ENCODE peak calls at places on chromosomes 7 and 10, in eight cellular contexts. One of them, this sample, is unnamed.

GRCh38 chr7:133871757-133872156 is 255.4 kb upstream of the LRGUK start:
- DNase-seq in GM12865: no peak
- DNase-seq in OCI-LY7: no peak
- DNase-seq in fibroblast of pulmonary artery: no peak
- DNase-seq in upper lobe of left lung: no peak
- DNase-seq in astrocyte: no peak
- DNase-seq in GM23338: no peak
- DNase-seq in heart right ventricle: no peak
- DNase-seq in this sample: no peak

GRCh38 chr7:6163402-6163801 is 109.0 kb downstream of the CYTH3 start:
- DNase-seq in GM12865: no peak
- DNase-seq in OCI-LY7: no peak
- DNase-seq in fibroblast of pulmonary artery: no peak
- DNase-seq in upper lobe of left lung: peak; percentile 60
- DNase-seq in astrocyte: no peak
- DNase-seq in GM23338: no peak
- DNase-seq in heart right ventricle: no peak
- DNase-seq in this sample: no peak

GRCh38 chr10:3766046-3766761 is 18.8 kb downstream of the KLF6 start:
- DNase-seq in GM12865: no peak
- DNase-seq in OCI-LY7: no peak
- DNase-seq in fibroblast of pulmonary artery: no peak
- DNase-seq in upper lobe of left lung: no peak
- DNase-seq in astrocyte: no peak
- DNase-seq in GM23338: no peak
- DNase-seq in heart right ventricle: no peak
- DNase-seq in this sample: no peak

GRCh38 chr7:157518514-157519175 is 181.8 kb downstream of the DNAJB6 start:
- DNase-seq in GM12865: no peak
- DNase-seq in OCI-LY7: no peak
- DNase-seq in fibroblast of pulmonary artery: no peak
- DNase-seq in upper lobe of left lung: no peak
- DNase-seq in astrocyte: no peak
- DNase-seq in GM23338: no peak
- DNase-seq in heart right ventricle: no peak
- DNase-seq in this sample: peak; percentile 3

GRCh38 chr7:112097524-112097923 is 108.7 kb downstream of the DOCK4 start:
- DNase-seq in GM12865: no peak
- DNase-seq in OCI-LY7: no peak
- DNase-seq in fibroblast of pulmonary artery: no peak
- DNase-seq in upper lobe of left lung: no peak
- DNase-seq in astrocyte: no peak
- DNase-seq in GM23338: no peak
- DNase-seq in heart right ventricle: no peak
- DNase-seq in this sample: no peak

GRCh38 chr7:16471933-16472332 is 6.4 kb upstream of the SOSTDC1 start:
- DNase-seq in GM12865: no peak
- DNase-seq in OCI-LY7: no peak
- DNase-seq in fibroblast of pulmonary artery: no peak
- DNase-seq in upper lobe of left lung: no peak
- DNase-seq in astrocyte: no peak
- DNase-seq in GM23338: no peak
- DNase-seq in heart right ventricle: no peak
- DNase-seq in this sample: no peak

GRCh38 chr10:70367195-70367796 is 15.1 kb downstream of the LRRC20 start:
- DNase-seq in GM12865: no peak
- DNase-seq in OCI-LY7: no peak
- DNase-seq in fibroblast of pulmonary artery: peak; percentile 22
- DNase-seq in upper lobe of left lung: no peak
- DNase-seq in astrocyte: peak; percentile 80
- DNase-seq in GM23338: no peak
- DNase-seq in heart right ventricle: no peak
- DNase-seq in this sample: no peak

GRCh38 chr10:87761892-87762291 is 56.1 kb downstream of the ATAD1 start:
- DNase-seq in GM12865: peak; percentile 57
- DNase-seq in OCI-LY7: no peak
- DNase-seq in fibroblast of pulmonary artery: peak; percentile 67
- DNase-seq in upper lobe of left lung: no peak
- DNase-seq in astrocyte: peak; percentile 73
- DNase-seq in GM23338: no peak
- DNase-seq in heart right ventricle: no peak
- DNase-seq in this sample: no peak

GRCh38 chr10:34113504-34114225 is 701.4 kb downstream of the PARD3 start:
- DNase-seq in GM12865: no peak
- DNase-seq in OCI-LY7: no peak
- DNase-seq in fibroblast of pulmonary artery: no peak
- DNase-seq in upper lobe of left lung: no peak
- DNase-seq in astrocyte: no peak
- DNase-seq in GM23338: peak; percentile 85
- DNase-seq in heart right ventricle: no peak
- DNase-seq in this sample: no peak

GRCh38 chr10:57983226-57983870 is 284.3 kb downstream of the IPMK start:
- DNase-seq in GM12865: no peak
- DNase-seq in OCI-LY7: no peak
- DNase-seq in fibroblast of pulmonary artery: no peak
- DNase-seq in upper lobe of left lung: no peak
- DNase-seq in astrocyte: peak; percentile 45
- DNase-seq in GM23338: no peak
- DNase-seq in heart right ventricle: no peak
- DNase-seq in this sample: no peak

GRCh38 chr10:33252794-33253203 is 81.7 kb downstream of the NRP1 start:
- DNase-seq in GM12865: no peak
- DNase-seq in OCI-LY7: no peak
- DNase-seq in fibroblast of pulmonary artery: peak; percentile 76
- DNase-seq in upper lobe of left lung: no peak
- DNase-seq in astrocyte: peak; percentile 86
- DNase-seq in GM23338: no peak
- DNase-seq in heart right ventricle: no peak
- DNase-seq in this sample: no peak

GRCh38 chr10:6840093-6840763 is 260.2 kb upstream of the PRKCQ start:
- DNase-seq in GM12865: no peak
- DNase-seq in OCI-LY7: no peak
- DNase-seq in fibroblast of pulmonary artery: peak; percentile 16
- DNase-seq in upper lobe of left lung: no peak
- DNase-seq in astrocyte: peak; percentile 5
- DNase-seq in GM23338: no peak
- DNase-seq in heart right ventricle: no peak
- DNase-seq in this sample: no peak

GRCh38 chr10:6840766-6841165 is 260.7 kb upstream of the PRKCQ start:
- DNase-seq in GM12865: no peak
- DNase-seq in OCI-LY7: no peak
- DNase-seq in fibroblast of pulmonary artery: peak; percentile 50
- DNase-seq in upper lobe of left lung: no peak
- DNase-seq in astrocyte: peak; percentile 75
- DNase-seq in GM23338: no peak
- DNase-seq in heart right ventricle: no peak
- DNase-seq in this sample: no peak

GRCh38 chr10:6833458-6834011 is 253.5 kb upstream of the PRKCQ start:
- DNase-seq in GM12865: no peak
- DNase-seq in OCI-LY7: no peak
- DNase-seq in fibroblast of pulmonary artery: no peak
- DNase-seq in upper lobe of left lung: no peak
- DNase-seq in astrocyte: no peak
- DNase-seq in GM23338: no peak
- DNase-seq in heart right ventricle: no peak
- DNase-seq in this sample: no peak

GRCh38 chr10:6841746-6842145 is 261.7 kb upstream of the PRKCQ start:
- DNase-seq in GM12865: no peak
- DNase-seq in OCI-LY7: no peak
- DNase-seq in fibroblast of pulmonary artery: no peak
- DNase-seq in upper lobe of left lung: no peak
- DNase-seq in astrocyte: no peak
- DNase-seq in GM23338: no peak
- DNase-seq in heart right ventricle: no peak
- DNase-seq in this sample: no peak

GRCh38 chr10:6838118-6838517 is 258.0 kb upstream of the PRKCQ start:
- DNase-seq in GM12865: peak; percentile 9
- DNase-seq in OCI-LY7: peak; percentile 10
- DNase-seq in fibroblast of pulmonary artery: no peak
- DNase-seq in upper lobe of left lung: no peak
- DNase-seq in astrocyte: no peak
- DNase-seq in GM23338: peak; percentile 44
- DNase-seq in heart right ventricle: no peak
- DNase-seq in this sample: no peak
- TF ChIP-seq CTCF in GM12865: peak; percentile 13
- TF ChIP-seq CTCF in OCI-LY7: peak; percentile 67
- TF ChIP-seq CTCF in fibroblast of pulmonary artery: peak; percentile 15
- TF ChIP-seq CTCF in upper lobe of left lung: no peak
- TF ChIP-seq CTCF in astrocyte: no peak
- TF ChIP-seq CTCF in GM23338: peak; percentile 49
- TF ChIP-seq CTCF in heart right ventricle: peak; percentile 19
- TF ChIP-seq CTCF in this sample: no peak

GRCh38 chr7:98993024-98993897 is 114.9 kb downstream of the TRRAP start:
- DNase-seq in GM12865: no peak
- DNase-seq in OCI-LY7: no peak
- DNase-seq in fibroblast of pulmonary artery: no peak
- DNase-seq in upper lobe of left lung: no peak
- DNase-seq in astrocyte: no peak
- DNase-seq in GM23338: peak; percentile 47
- DNase-seq in heart right ventricle: no peak
- DNase-seq in this sample: no peak
- TF ChIP-seq CTCF in GM12865: no peak
- TF ChIP-seq CTCF in OCI-LY7: peak; percentile 53
- TF ChIP-seq CTCF in fibroblast of pulmonary artery: peak; percentile 5
- TF ChIP-seq CTCF in upper lobe of left lung: no peak
- TF ChIP-seq CTCF in astrocyte: no peak
- TF ChIP-seq CTCF in GM23338: peak; percentile 44
- TF ChIP-seq CTCF in heart right ventricle: no peak
- TF ChIP-seq CTCF in this sample: no peak

DNA sequence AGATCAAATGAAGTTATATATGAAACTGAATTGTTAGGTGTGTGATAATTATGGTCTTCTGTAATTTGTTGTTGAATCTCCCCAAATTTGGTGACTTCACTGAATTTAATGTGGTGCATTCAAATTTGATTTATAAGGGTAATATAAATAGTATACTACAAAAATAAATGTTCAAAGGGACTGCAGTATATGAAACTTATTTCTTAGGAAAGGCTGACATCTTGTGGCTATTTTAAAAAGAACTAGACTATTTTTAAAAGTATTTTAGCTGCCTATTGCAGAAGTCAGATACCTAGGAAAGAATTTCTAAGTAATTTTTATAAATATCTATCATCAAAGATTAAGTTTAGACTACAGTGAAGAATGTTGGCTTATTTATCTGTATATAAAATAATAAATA is 36.6 kb downstream of the ATRNL1 start:
- DNase-seq in GM12865: peak; percentile 28
- DNase-seq in OCI-LY7: peak; percentile 45
- DNase-seq in fibroblast of pulmonary artery: peak; percentile 62
- DNase-seq in upper lobe of left lung: no peak
- DNase-seq in astrocyte: peak; percentile 12
- DNase-seq in GM23338: peak; percentile 57
- DNase-seq in heart right ventricle: no peak
- DNase-seq in this sample: no peak
- TF ChIP-seq CTCF in GM12865: peak; percentile 6
- TF ChIP-seq CTCF in OCI-LY7: peak; percentile 80
- TF ChIP-seq CTCF in fibroblast of pulmonary artery: peak; percentile 16
- TF ChIP-seq CTCF in upper lobe of left lung: peak; percentile 10
- TF ChIP-seq CTCF in astrocyte: no peak
- TF ChIP-seq CTCF in GM23338: peak; percentile 60
- TF ChIP-seq CTCF in heart right ventricle: peak; percentile 38
- TF ChIP-seq CTCF in this sample: no peak

DNA sequence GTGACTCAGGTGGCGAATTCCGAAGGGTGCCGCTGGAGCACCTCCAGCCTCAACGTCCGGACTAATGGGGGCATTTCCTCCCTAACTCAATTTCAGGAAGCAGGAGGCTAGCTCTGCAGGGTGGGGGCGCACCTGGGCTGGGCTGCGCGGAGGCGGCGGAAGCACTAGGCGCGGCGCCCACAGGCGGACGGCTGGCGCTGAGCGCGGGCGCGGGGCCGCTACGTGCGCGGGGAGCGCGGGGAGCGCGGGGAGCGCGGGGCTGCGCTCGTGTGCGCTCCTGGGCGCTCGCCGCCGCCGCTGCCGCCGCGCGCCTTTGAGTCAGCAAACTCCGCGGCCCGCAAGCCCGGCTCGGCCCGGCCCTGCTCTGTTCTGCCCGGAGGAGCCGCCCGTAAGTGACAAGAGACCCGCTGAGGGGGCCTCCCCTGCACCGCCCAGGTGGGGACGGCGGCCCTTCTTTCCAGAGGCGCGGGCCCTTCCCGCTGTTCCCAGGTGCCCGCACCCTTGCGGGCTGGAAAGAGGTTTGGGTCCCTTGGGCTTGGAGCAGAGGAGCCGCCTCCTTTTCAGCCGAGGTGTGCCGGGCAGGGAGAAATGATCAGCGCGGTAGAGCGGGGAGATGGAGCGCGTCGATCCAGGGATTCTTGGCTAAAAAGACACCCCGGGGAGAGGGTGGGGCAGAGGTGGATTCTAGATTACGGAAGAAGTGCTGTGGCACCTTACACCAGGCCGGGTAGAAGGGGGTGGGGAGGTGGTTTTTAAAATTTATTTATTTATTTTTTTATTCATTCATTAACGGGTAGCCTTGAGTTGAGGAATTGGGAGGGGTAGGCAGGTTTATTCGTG is at the start of gene SNX10:
- DNase-seq in GM12865: peak; percentile 89
- DNase-seq in OCI-LY7: peak; percentile 91
- DNase-seq in fibroblast of pulmonary artery: no peak
- DNase-seq in upper lobe of left lung: peak; percentile 93
- DNase-seq in astrocyte: peak; percentile 18
- DNase-seq in GM23338: peak; percentile 85
- DNase-seq in heart right ventricle: peak; percentile 37
- DNase-seq in this sample: peak; percentile 76
- TF ChIP-seq CTCF in GM12865: peak; percentile 49
- TF ChIP-seq CTCF in OCI-LY7: peak; percentile 75
- TF ChIP-seq CTCF in fibroblast of pulmonary artery: no peak
- TF ChIP-seq CTCF in upper lobe of left lung: peak; percentile 57
- TF ChIP-seq CTCF in astrocyte: no peak
- TF ChIP-seq CTCF in GM23338: peak; percentile 34
- TF ChIP-seq CTCF in heart right ventricle: no peak
- TF ChIP-seq CTCF in this sample: no peak

DNA sequence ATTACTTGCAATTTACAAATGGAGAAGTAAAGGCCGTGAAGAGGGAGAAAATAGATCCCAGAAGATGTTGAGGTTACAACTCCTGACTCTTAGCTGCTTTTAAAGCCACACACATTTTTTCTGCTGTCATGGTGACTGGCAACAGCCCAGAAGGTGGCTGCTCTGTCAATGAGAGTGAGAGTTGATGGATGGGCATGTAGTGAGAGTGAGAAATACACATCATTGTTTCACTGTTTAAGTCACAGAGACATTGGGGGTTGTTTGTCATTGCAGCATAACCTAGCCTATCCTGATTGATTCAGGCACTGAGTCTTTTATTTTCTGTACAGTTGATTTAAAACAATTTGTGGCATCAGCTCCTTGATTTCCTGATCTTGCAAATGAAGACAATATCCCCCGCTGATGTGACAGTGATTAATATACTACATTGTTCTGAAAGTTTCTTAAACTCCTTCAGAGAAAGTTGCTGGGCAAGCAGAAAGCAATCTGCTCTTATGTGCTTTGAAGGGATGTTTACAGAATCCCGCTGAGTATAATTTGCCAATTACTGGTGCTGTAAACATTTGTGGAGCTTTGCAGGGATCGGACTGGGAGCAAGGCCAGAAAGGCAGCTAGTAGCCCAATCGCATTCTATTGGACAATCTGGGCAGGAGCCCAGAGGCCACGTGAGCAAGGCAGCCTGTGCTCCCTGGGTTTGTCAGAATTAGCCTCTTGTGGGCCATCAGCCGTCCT is 229.6 kb downstream of the PRPF18 start:
- DNase-seq in GM12865: peak; percentile 28
- DNase-seq in OCI-LY7: no peak
- DNase-seq in fibroblast of pulmonary artery: peak; percentile 56
- DNase-seq in upper lobe of left lung: no peak
- DNase-seq in astrocyte: peak; percentile 80
- DNase-seq in GM23338: no peak
- DNase-seq in heart right ventricle: peak; percentile 79
- DNase-seq in this sample: no peak
- TF ChIP-seq CTCF in GM12865: no peak
- TF ChIP-seq CTCF in OCI-LY7: no peak
- TF ChIP-seq CTCF in fibroblast of pulmonary artery: no peak
- TF ChIP-seq CTCF in upper lobe of left lung: no peak
- TF ChIP-seq CTCF in astrocyte: no peak
- TF ChIP-seq CTCF in GM23338: no peak
- TF ChIP-seq CTCF in heart right ventricle: no peak
- TF ChIP-seq CTCF in this sample: no peak

This sample was measured in activated B cell treated with CpG ODN at 0.5 μM for 24 hours.